ENCODE peak calls at places on chromosomes 12 and 14, in six cellular contexts. H, Q, L, J, K and E are unnamed samples.
A peak's percentile ranks its signal among the peaks of the same experiment; 100 is the strongest.

GRCh38 chr12:79587368-79587767 is 103.4 kb downstream of the PAWR start:
- DNase-seq in J (no peak), L (no peak), Q (no peak), H (no peak), K (no peak), E (no peak)

GRCh38 chr12:107760207-107760816 is 625 bp downstream of the PRDM4 start:
- DNase-seq in J (no peak), L (peak; percentile 34), H (peak; percentile 12), Q (no peak), K (peak; percentile 38), E (peak; percentile 52)

GRCh38 chr12:75489613-75490210 is 9.2 kb downstream of the GLIPR1 start:
- DNase-seq in Q (no peak), K (no peak), L (no peak), J (no peak), H (peak; percentile 63), E (no peak)

GRCh38 chr12:52147367-52147972 is 44.3 kb downstream of the KRT80 start:
- DNase-seq in L (peak; percentile 93), K (peak; percentile 93), J (peak; percentile 96), H (peak; percentile 99), Q (peak; percentile 97), E (no peak)

GRCh38 chr12:22670762-22671161 is 45.8 kb downstream of the ETNK1 start:
- DNase-seq in H (peak; percentile 12), K (no peak), Q (no peak), J (no peak), L (no peak), E (no peak)

GRCh38 chr14:73173092-73173735 is 36.9 kb downstream of the PSEN1 start:
- DNase-seq in L (no peak), H (peak; percentile 65), J (no peak), Q (no peak), K (no peak), E (no peak)

GRCh38 chr12:10364839-10365681 is 24.8 kb downstream of the KLRK1 start:
- DNase-seq in H (peak; percentile 84), Q (peak; percentile 71), J (peak; percentile 69), L (peak; percentile 49), K (peak; percentile 58), E (peak; percentile 31)

GRCh38 chr14:101060171-101060601 is 156.7 kb upstream of the RTL1 start:
- DNase-seq in H (no peak), J (no peak), K (peak; percentile 5), L (no peak), Q (peak; percentile 14), E (no peak)

GRCh38 chr14:23113346-23114119 is 5.5 kb downstream of the CEBPE start:
- DNase-seq in Q (no peak), K (no peak), L (no peak), H (peak; percentile 45), J (no peak), E (no peak)

GRCh38 chr12:124020398-124021024 is 47.5 kb downstream of the ZNF664 start:
- DNase-seq in L (peak; percentile 47), J (no peak), H (no peak), K (no peak), Q (no peak), E (no peak)

GRCh38 chr12:119082496-119082895 is 96.2 kb upstream of the HSPB8 start:
- DNase-seq in K (peak; percentile 83), Q (no peak), L (no peak), J (no peak), H (no peak), E (no peak)

GRCh38 chr12:18723752-18724151 is 14.1 kb downstream of the PLCZ1 start:
- DNase-seq in L (no peak), J (no peak), K (no peak), H (peak; percentile 93), Q (no peak), E (no peak)

GRCh38 chr12:43980627-43981191 is 144.8 kb downstream of the TMEM117 start:
- DNase-seq in L (no peak), H (no peak), J (no peak), Q (no peak), K (no peak), E (no peak)

GRCh38 chr12:110355080-110355479 is 48.4 kb downstream of the ANAPC7 start:
- DNase-seq in H (no peak), L (no peak), J (no peak), Q (no peak), K (no peak), E (no peak)

GRCh38 chr12:108815875-108816594 is 41.3 kb downstream of the SSH1 start:
- DNase-seq in J (no peak), Q (peak; percentile 7), H (peak; percentile 54), L (no peak), K (no peak), E (no peak)

GRCh38 chr12:96140110-96140509 is 54.1 kb upstream of the ELK3 start:
- DNase-seq in L (no peak), Q (no peak), H (peak; percentile 59), J (no peak), K (no peak), E (no peak)

GRCh38 chr12:116087962-116088361 is 189.5 kb downstream of the MED13L start:
- DNase-seq in L (no peak), Q (no peak), K (no peak), J (no peak), H (no peak), E (peak; percentile 23)

GRCh38 chr12:55997535-55997859 is 421 bp downstream of the SUOX start:
- DNase-seq in K (no peak), Q (no peak), L (no peak), J (no peak), H (no peak), E (no peak)

GRCh38 chr14:70188608-70189540 is at the start of gene SLC8A3:
- DNase-seq in L (no peak), H (peak; percentile 37), K (no peak), Q (peak; percentile 52), J (peak; percentile 26), E (peak; percentile 75)

GRCh38 chr12:112087851-112088250 is 20.7 kb downstream of the NAA25 start:
- DNase-seq in K (no peak), L (no peak), J (no peak), Q (no peak), H (peak; percentile 41), E (no peak)

GRCh38 chr14:90275455-90275814 is 19.1 kb downstream of the PSMC1 start:
- DNase-seq in J (no peak), H (no peak), L (no peak), Q (no peak), K (no peak), E (no peak)

GRCh38 chr14:95348395-95349080 is 28.8 kb upstream of the CLMN start:
- DNase-seq in J (no peak), L (no peak), Q (no peak), H (no peak), K (no peak), E (no peak)
- TF ChIP-seq CTCF in J (no peak), L (no peak), Q (no peak), H (no peak), K (no peak), E (no peak)

GRCh38 chr12:53727310-53728041 is at the start of gene CALCOCO1:
- DNase-seq in H (peak; percentile 97), K (peak; percentile 99), L (peak; percentile 99), J (peak; percentile 98), Q (peak; percentile 97), E (peak; percentile 98)

GRCh38 chr12:53726342-53726741 is 910 bp downstream of the CALCOCO1 start:
- DNase-seq in L (no peak), J (no peak), Q (no peak), K (no peak), H (no peak), E (no peak)

GRCh38 chr12:53726946-53727309 is 324 bp downstream of the CALCOCO1 start:
- DNase-seq in J (no peak), Q (no peak), H (peak; percentile 34), L (no peak), K (no peak), E (no peak)

GRCh38 chr12:53728206-53728605 is 954 bp upstream of the CALCOCO1 start:
- DNase-seq in K (no peak), Q (no peak), J (no peak), H (no peak), L (no peak), E (no peak)

DNA sequence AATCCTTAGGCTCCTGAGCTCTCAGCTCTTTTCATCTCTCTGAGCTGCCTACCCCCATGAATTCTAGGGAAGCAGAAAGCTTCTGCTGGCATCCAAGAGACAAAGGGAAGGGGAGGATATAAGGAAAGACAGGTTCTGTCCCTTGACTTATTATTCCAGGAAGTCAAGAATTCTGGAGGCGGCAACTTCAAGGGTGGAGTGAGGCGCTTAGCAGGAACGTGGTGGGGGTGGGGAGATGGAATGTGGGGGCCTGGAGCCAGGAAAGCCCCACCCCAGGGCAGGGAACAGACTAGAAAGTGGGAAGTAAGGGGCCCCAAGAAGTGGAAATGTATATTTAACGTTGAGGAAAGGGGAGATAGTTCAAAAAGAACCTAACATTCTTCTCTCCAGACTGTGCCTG is 1.4 kb downstream of the CALCOCO1 start:
- DNase-seq in Q (no peak), J (peak; percentile 49), L (no peak), K (no peak), H (peak; percentile 19), E (no peak)
- H3K4me3 ChIP-seq in Q (no peak overlapping the region), J (peak overlapping the region; percentile 92), L (peak overlapping the region; percentile 66), K (no peak overlapping the region), H (peak overlapping the region; percentile 66), E (no peak overlapping the region)

DNA sequence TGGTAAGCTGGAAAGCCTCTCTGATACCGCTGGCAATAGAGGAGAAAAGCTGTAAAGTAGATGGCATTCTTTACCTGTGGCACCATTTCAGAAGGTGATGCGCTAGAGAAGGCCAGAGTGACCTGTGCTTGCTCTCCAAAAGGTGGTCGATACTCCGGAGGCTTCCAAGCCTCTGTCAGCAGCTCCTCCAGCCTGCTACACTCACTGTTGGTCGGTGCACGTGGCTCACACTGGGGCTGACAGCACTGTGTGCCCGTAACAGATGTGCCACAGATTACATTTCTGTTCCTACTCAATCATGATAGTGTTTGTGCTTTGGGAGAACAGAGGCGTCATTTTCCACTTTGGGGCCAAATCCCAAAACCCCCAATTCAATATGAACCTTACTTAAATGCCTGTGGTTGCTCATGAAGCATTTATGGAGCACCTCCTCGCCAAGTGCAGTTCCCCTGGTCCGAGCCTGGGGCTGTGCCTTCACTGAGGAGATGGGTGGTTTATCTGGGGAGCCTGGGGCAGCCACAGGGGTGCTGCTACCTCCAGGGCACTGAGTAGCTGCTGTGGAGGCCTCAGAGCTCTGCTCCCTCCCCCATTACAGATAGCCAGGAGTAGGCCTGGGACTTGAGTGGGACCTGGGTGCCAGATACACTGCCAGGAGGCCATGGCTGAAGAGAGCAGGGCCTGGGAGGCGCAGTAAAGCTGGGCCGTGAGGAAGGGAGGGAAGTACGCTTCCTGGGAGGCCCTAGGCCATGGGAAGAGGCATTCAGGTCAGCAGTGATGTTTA is 26.8 kb downstream of the CCNK start:
- DNase-seq in H (no peak), Q (no peak), J (no peak), L (no peak), K (peak; percentile 20), E (no peak)
- H3K36me3 ChIP-seq in H (peaks cover 59% of the 10 kb centered on the region), Q (peaks cover 94% of the 10 kb centered on the region), J (peaks cover 100% of the 10 kb centered on the region), L (peaks cover 96% of the 10 kb centered on the region), K (peaks cover 3% of the 10 kb centered on the region), E (peaks cover 39% of the 10 kb centered on the region)

GRCh38 chr14:97281741-97282140 is 484.6 kb downstream of the VRK1 start:
- DNase-seq in K (no peak), Q (no peak), J (no peak), L (no peak), H (no peak), E (no peak)
- TF ChIP-seq CTCF in K (no peak), Q (no peak), J (no peak), L (no peak), H (no peak), E (no peak)